ENCODE peak calls at places on chromosomes 16 and 17, in five cellular contexts. A is B cell, E is myocyte, L is T-helper 2 cell, O is NCI-H524 treated with DMSO at 0.1 percent for 48 hours. I is an unnamed sample.

GRCh38 chr17:21286066-21286770 is 1.7 kb downstream of the MAP2K3 start:
- DNase-seq in A (no peak), E (peak), L (no peak), O (no peak), I (peak)

GRCh38 chr17:46730026-46730425 is 88.5 kb downstream of the WNT3 start:
- DNase-seq in A (no peak), E (no peak), L (no peak), O (no peak), I (no peak)

GRCh38 chr17:13544292-13544691 is 57.4 kb downstream of the HS3ST3A1 start:
- DNase-seq in A (no peak), E (peak), L (no peak), O (no peak), I (peak)

GRCh38 chr16:55323637-55324490 is at the start of gene IRX6:
- DNase-seq in A (no peak), E (peak), L (no peak), O (no peak), I (peak)

GRCh38 chr16:55628306-55628968 is 27.4 kb upstream of the SLC6A2 start:
- DNase-seq in A (no peak), E (no peak), L (no peak), O (no peak), I (no peak)

GRCh38 chr16:56513972-56514371 is 5.9 kb downstream of the BBS2 start:
- DNase-seq in A (peak), E (peak), L (peak), O (peak), I (peak)

GRCh38 chr17:59547131-59547915 is 18.1 kb upstream of the DHX40 start:
- DNase-seq in A (no peak), E (no peak), L (no peak), O (peak), I (no peak)

GRCh38 chr16:56743840-56744239 is 13.9 kb downstream of the NUP93 start:
- DNase-seq in A (no peak), E (peak), L (no peak), O (no peak), I (no peak)

GRCh38 chr17:19005789-19006430 is 1.3 kb upstream of the FAM83G start:
- DNase-seq in A (no peak), E (no peak), L (no peak), O (no peak), I (no peak)

GRCh38 chr17:77371117-77371887 is 230.5 kb downstream of the SEC14L1 start:
- DNase-seq in A (no peak), E (peak), L (no peak), O (no peak), I (no peak)

GRCh38 chr16:57677622-57678369 is 9.7 kb downstream of the ADGRG3 start:
- DNase-seq in A (no peak), E (no peak), L (no peak), O (no peak), I (no peak)

GRCh38 chr16:87823146-87823929 is 46.0 kb downstream of the SLC7A5 start:
- DNase-seq in A (no peak), E (no peak), L (no peak), O (no peak), I (no peak)

GRCh38 chr17:71342726-71343125 is 778.1 kb upstream of the SOX9 start:
- DNase-seq in A (no peak), E (peak), L (no peak), O (no peak), I (no peak)

GRCh38 chr17:55706808-55707773 is 15.6 kb downstream of the TMEM100 start:
- DNase-seq in A (no peak), E (no peak), L (no peak), O (no peak), I (no peak)

GRCh38 chr16:66352304-66352703 is 14.2 kb upstream of the CDH5 start:
- DNase-seq in A (no peak), E (no peak), L (no peak), O (no peak), I (no peak)

GRCh38 chr17:5527647-5528250 is 41.4 kb downstream of the MIS12 start:
- DNase-seq in A (no peak), E (peak), L (no peak), O (no peak), I (no peak)

GRCh38 chr17:17779015-17779611 is 57.7 kb downstream of the SREBF1 start:
- DNase-seq in A (no peak), E (no peak), L (no peak), O (no peak), I (no peak)

GRCh38 chr17:77392376-77393273 is 251.9 kb downstream of the SEC14L1 start:
- DNase-seq in A (no peak), E (no peak), L (no peak), O (no peak), I (no peak)

GRCh38 chr16:684067-684794 is at the start of gene JMJD8:
- DNase-seq in A (peak), E (peak), L (peak), O (peak), I (peak)

GRCh38 chr17:67608691-67609090 is 109.0 kb upstream of the NOL11 start:
- DNase-seq in A (no peak), E (no peak), L (no peak), O (no peak), I (no peak)

GRCh38 chr17:80870401-80870800 is 121.2 kb upstream of the CHMP6 start:
- DNase-seq in A (no peak), E (no peak), L (no peak), O (no peak), I (no peak)

GRCh38 chr17:32798938-32799337 is 78.0 kb downstream of the MYO1D start:
- DNase-seq in A (no peak), E (no peak), L (no peak), O (no peak), I (no peak)

GRCh38 chr17:29195465-29196081 is 15.4 kb upstream of the MYO18A start:
- DNase-seq in A (peak), E (no peak), L (no peak), O (no peak), I (peak)

GRCh38 chr16:20285993-20286499 is 41.3 kb downstream of the GP2 start:
- DNase-seq in A (no peak), E (no peak), L (no peak), O (no peak), I (no peak)